ENCODE peak calls at places on chromosomes 6 and 20, in seven cellular contexts. Z is HCT116, X is K562, B is IMR-90, M is HepG2, H is H1, Y is GM12878. A is an unnamed sample.

GRCh38 chr6:41278699-41279405 is 7.6 kb downstream of the TREM1 start:
- DNase-seq in Z (peak), X (peak), B (peak), M (peak), H (peak), Y (no peak), A (peak)

GRCh38 chr6:49001856-49002255 is 461.2 kb downstream of the MMUT start:
- DNase-seq in Z (no peak), X (no peak), B (peak), M (no peak), H (no peak), Y (no peak), A (peak)

GRCh38 chr6:89251976-89252375 is 34.8 kb upstream of the GABRR1 start:
- DNase-seq in Z (no peak), X (no peak), B (no peak), M (no peak), H (no peak), Y (no peak), A (no peak)

GRCh38 chr6:21666200-21666671 is 72.7 kb downstream of the SOX4 start:
- DNase-seq in Z (no peak), X (no peak), B (no peak), M (no peak), H (no peak), Y (no peak), A (no peak)

GRCh38 chr20:17956099-17956685 is 12.4 kb downstream of the SNX5 start:
- DNase-seq in Z (no peak), X (no peak), B (no peak), M (no peak), H (no peak), Y (no peak), A (no peak)

GRCh38 chr20:36591281-36591680 is 14.3 kb upstream of the RAB5IF start:
- DNase-seq in Z (no peak), X (no peak), B (no peak), M (no peak), H (no peak), Y (no peak), A (no peak)

GRCh38 chr6:34350937-34351217 is 41.6 kb downstream of the NUDT3 start:
- DNase-seq in Z (no peak), X (no peak), B (no peak), M (no peak), H (no peak), Y (no peak), A (no peak)

GRCh38 chr6:45592991-45593390 is 215.3 kb upstream of the SUPT3H start:
- DNase-seq in Z (no peak), X (no peak), B (peak), M (no peak), H (no peak), Y (no peak), A (no peak)

GRCh38 chr6:69791065-69791471 is 5.7 kb downstream of the LMBRD1 start:
- DNase-seq in Z (no peak), X (no peak), B (peak), M (no peak), H (no peak), Y (no peak), A (no peak)

GRCh38 chr6:44539701-44540100 is 152.2 kb downstream of the CDC5L start:
- DNase-seq in Z (no peak), X (no peak), B (no peak), M (no peak), H (no peak), Y (no peak), A (no peak)

GRCh38 chr6:134678436-134678889 is 271.4 kb downstream of the ALDH8A1 start:
- DNase-seq in Z (no peak), X (no peak), B (peak), M (no peak), H (no peak), Y (no peak), A (no peak)

GRCh38 chr20:34954905-34955231 is 738 bp downstream of the GSS start:
- DNase-seq in Z (peak), X (peak), B (peak), M (peak), H (no peak), Y (no peak), A (no peak)

GRCh38 chr6:3825851-3826581 is 23.2 kb upstream of the FAM50B start:
- DNase-seq in Z (peak), X (no peak), B (peak), M (peak), H (no peak), Y (no peak), A (peak)

GRCh38 chr6:75156186-75156878 is 49.5 kb downstream of the COL12A1 start:
- DNase-seq in Z (no peak), X (no peak), B (no peak), M (no peak), H (no peak), Y (no peak), A (no peak)

GRCh38 chr6:36340671-36341454 is 4.2 kb upstream of the BNIP5 start:
- DNase-seq in Z (peak), X (peak), B (peak), M (peak), H (no peak), Y (peak), A (peak)

GRCh38 chr20:36097331-36097730 is 57.2 kb upstream of the EPB41L1 start:
- DNase-seq in Z (no peak), X (no peak), B (peak), M (no peak), H (no peak), Y (no peak), A (no peak)

GRCh38 chr6:111353914-111354464 is 129.0 kb downstream of the REV3L start:
- DNase-seq in Z (no peak), X (no peak), B (peak), M (peak), H (no peak), Y (no peak), A (no peak)

GRCh38 chr20:17601957-17602356 is 32.1 kb downstream of the DSTN start:
- DNase-seq in Z (no peak), X (no peak), B (no peak), M (no peak), H (no peak), Y (no peak), A (no peak)

GRCh38 chr6:36786055-36786675 is 53.1 kb downstream of the CPNE5 start:
- DNase-seq in Z (no peak), X (peak), B (peak), M (no peak), H (no peak), Y (no peak), A (no peak)

GRCh38 chr6:80095600-80095999 is 10.9 kb upstream of the BCKDHB start:
- DNase-seq in Z (no peak), X (no peak), B (no peak), M (no peak), H (no peak), Y (no peak), A (no peak)

GRCh38 chr6:126959765-126960164 is 158.7 kb upstream of the RSPO3 start:
- DNase-seq in Z (no peak), X (no peak), B (no peak), M (no peak), H (no peak), Y (no peak), A (no peak)

GRCh38 chr6:91081452-91082067 is 494.7 kb upstream of the MAP3K7 start:
- DNase-seq in Z (peak), X (peak), B (peak), M (peak), H (no peak), Y (no peak), A (peak)

GRCh38 chr20:33251496-33251895 is 15.7 kb downstream of the BPIFA1 start:
- DNase-seq in Z (no peak), X (no peak), B (no peak), M (no peak), H (no peak), Y (no peak), A (no peak)

GRCh38 chr6:88047510-88048150 is at the start of gene SPACA1:
- DNase-seq in Z (no peak), X (no peak), B (no peak), M (no peak), H (no peak), Y (no peak), A (no peak)

GRCh38 chr6:135449246-135449645 is 48.3 kb downstream of the AHI1 start:
- DNase-seq in Z (no peak), X (no peak), B (no peak), M (no peak), H (no peak), Y (no peak), A (no peak)

GRCh38 chr6:132768051-132768517 is 10.4 kb upstream of the VNN2 start:
- DNase-seq in Z (peak), X (peak), B (no peak), M (peak), H (peak), Y (no peak), A (peak)

GRCh38 chr6:9539231-9539755 is 875.6 kb downstream of the TFAP2A start:
- DNase-seq in Z (no peak), X (no peak), B (no peak), M (no peak), H (no peak), Y (no peak), A (peak)

GRCh38 chr6:133707456-133707855 is 181.5 kb upstream of the TCF21 start:
- DNase-seq in Z (no peak), X (no peak), B (peak), M (no peak), H (no peak), Y (peak), A (no peak)

GRCh38 chr6:33631971-33632585 is 11.0 kb downstream of the ITPR3 start:
- DNase-seq in Z (no peak), X (no peak), B (no peak), M (no peak), H (no peak), Y (no peak), A (no peak)

GRCh38 chr6:36595168-36595818 is 1.1 kb downstream of the SRSF3 start:
- DNase-seq in Z (no peak), X (peak), B (peak), M (peak), H (no peak), Y (no peak), A (peak)

GRCh38 chr6:168158280-168158979 is 79.4 kb upstream of the FRMD1 start:
- DNase-seq in Z (no peak), X (no peak), B (no peak), M (no peak), H (no peak), Y (no peak), A (no peak)

GRCh38 chr20:1887321-1887720 is 7.9 kb upstream of the SIRPA start:
- DNase-seq in Z (no peak), X (no peak), B (no peak), M (no peak), H (no peak), Y (no peak), A (no peak)

GRCh38 chr20:22248052-22248667 is 336.2 kb downstream of the FOXA2 start:
- DNase-seq in Z (no peak), X (peak), B (no peak), M (peak), H (no peak), Y (no peak), A (peak)

GRCh38 chr6:7107578-7108195 is at the start of gene RREB1:
- DNase-seq in Z (peak), X (peak), B (peak), M (peak), H (no peak), Y (no peak), A (peak)
- TF ChIP-seq POLR2A in Z (no peak), X (no peak), B (no peak), M (peak), H (no peak), Y (peak), A (no peak)

DNA sequence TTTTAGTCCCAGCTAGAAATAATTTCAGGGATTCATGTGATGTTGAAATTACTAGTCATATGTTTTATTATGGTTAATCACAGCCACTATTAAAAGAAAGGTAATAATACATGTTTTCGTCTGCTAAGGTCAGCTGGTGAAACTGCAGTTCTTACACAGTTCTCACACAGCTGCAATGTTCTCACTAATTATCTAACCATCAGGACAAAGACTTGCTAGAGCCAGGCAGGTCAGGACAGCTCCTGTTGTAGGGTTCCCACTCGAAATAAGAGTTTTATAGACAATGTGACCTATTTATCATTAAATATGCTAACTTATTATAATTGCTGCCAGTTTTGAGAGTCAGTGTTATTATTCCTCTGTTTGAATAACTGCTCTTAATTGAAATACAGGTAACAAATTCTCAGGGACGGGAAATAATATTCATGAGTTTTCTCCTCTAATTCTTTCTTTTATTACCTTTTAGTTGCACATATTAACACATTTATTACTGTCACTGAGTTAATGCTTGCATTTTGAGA is 97.9 kb downstream of the GJA1 start:
- DNase-seq in Z (no peak), X (no peak), B (no peak), M (no peak), H (no peak), Y (no peak), A (no peak)
- TF ChIP-seq CEBPB in Z (no peak), X (no peak), B (no peak), M (no peak), H (no peak), Y (no peak), A (no peak)

GRCh38 chr20:62792182-62792939 is 3.9 kb upstream of the MRGBP start:
- DNase-seq in Z (no peak), X (no peak), B (peak), M (peak), H (no peak), Y (no peak), A (no peak)

GRCh38 chr20:62795023-62795761 is 1.1 kb upstream of the MRGBP start:
- DNase-seq in Z (no peak), X (peak), B (peak), M (peak), H (no peak), Y (no peak), A (peak)

GRCh38 chr20:62794007-62794724 is 2.1 kb upstream of the MRGBP start:
- DNase-seq in Z (peak), X (peak), B (peak), M (peak), H (peak), Y (peak), A (peak)

GRCh38 chr20:62792940-62793756 is 3.1 kb upstream of the MRGBP start:
- DNase-seq in Z (no peak), X (no peak), B (no peak), M (no peak), H (no peak), Y (no peak), A (no peak)

DNA sequence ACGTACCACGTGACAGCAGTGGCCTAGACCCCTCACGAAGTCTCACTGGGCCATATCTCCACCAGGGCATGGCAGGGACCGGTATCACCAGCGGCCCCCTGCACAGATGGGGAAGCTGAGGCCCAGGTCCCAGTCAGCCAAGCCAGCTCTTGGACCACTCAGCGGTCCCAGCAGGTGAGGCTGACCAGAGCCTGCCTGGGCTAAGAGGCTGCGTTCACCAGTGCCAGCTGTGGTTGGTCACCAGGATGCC is 2.6 kb upstream of the MRGBP start:
- DNase-seq in Z (no peak), X (no peak), B (no peak), M (no peak), H (no peak), Y (no peak), A (no peak)
- H3K4me2 ChIP-seq in Z (peak), X (peak), B (peak), M (peak), H (peak), Y (peak), A (peak)

GRCh38 chr20:15676815-15677214 is 896.4 kb downstream of the KIF16B start:
- DNase-seq in Z (no peak), X (no peak), B (no peak), M (no peak), H (no peak), Y (no peak), A (no peak)

GRCh38 chr20:15673206-15673605 is 900.0 kb downstream of the KIF16B start:
- DNase-seq in Z (no peak), X (no peak), B (peak), M (no peak), H (no peak), Y (no peak), A (no peak)

GRCh38 chr20:15675151-15675550 is 898.1 kb downstream of the KIF16B start:
- DNase-seq in Z (no peak), X (no peak), B (no peak), M (no peak), H (no peak), Y (no peak), A (no peak)

GRCh38 chr20:15674253-15675145 is 898.7 kb downstream of the KIF16B start:
- DNase-seq in Z (no peak), X (no peak), B (no peak), M (no peak), H (no peak), Y (no peak), A (no peak)

DNA sequence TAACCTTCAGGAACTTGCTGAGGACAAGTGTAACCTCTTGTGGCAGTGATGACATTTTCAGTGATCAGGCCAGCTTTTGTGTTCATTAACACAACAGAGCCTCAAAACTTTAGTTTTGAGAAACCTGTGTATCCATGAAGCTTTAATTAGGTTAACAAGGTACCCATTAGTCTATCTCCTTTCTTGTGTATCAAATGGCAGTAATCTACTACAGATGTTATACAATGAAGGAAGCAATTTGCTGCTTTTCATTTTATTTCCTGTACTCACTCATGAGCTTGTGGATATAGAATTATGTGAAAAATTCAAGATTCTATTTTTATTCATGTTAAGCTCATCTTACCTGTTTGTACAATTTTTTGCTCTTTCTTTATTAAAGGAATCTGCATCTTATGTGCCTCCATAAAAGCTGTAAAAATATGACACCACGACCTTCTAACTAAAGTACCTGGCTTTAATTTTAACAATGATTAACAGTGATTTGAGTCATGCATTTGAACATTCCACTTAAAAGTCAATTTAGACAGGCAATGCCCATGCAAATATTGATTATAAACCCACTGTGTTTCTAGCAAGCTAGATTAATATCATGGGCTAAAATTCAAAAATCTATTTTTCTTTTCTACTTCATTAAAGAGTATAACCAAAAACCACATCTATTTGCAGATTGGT is 897.3 kb downstream of the KIF16B start:
- DNase-seq in Z (no peak), X (no peak), B (no peak), M (no peak), H (no peak), Y (no peak), A (no peak)
- TF ChIP-seq POLR2A in Z (no peak), X (no peak), B (no peak), M (no peak), H (no peak), Y (no peak), A (no peak)